ENCODE peak calls at places on chromosomes 4 and X, in six cellular contexts. J, Z, U, A, X and S are unnamed samples.

GRCh38 chrX:44431206-44431605 is 87.7 kb upstream of the EFHC2 start:
- DNase-seq in A (no peak), U (peak), J (peak), Z (no peak), X (peak), S (no peak)

GRCh38 chrX:110418220-110418856 is 59.7 kb downstream of the RTL9 start:
- DNase-seq in Z (no peak), A (no peak), J (peak), U (peak), X (peak), S (peak)

GRCh38 chrX:155534800-155535199 is 76.4 kb upstream of the F8A3 start:
- DNase-seq in J (no peak), Z (no peak), A (no peak), X (peak), U (no peak), S (peak)

GRCh38 chr4:141686146-141686775 is 49.9 kb downstream of the IL15 start:
- DNase-seq in X (peak), U (peak), Z (no peak), A (no peak), J (peak), S (no peak)

GRCh38 chrX:115650916-115651315 is 89.9 kb downstream of the PLS3 start:
- DNase-seq in A (peak), Z (peak), X (peak), U (peak), J (peak), S (peak)

GRCh38 chr4:60400599-60400998 is 799.5 kb upstream of the ADGRL3 start:
- DNase-seq in U (no peak), J (no peak), X (no peak), Z (no peak), A (no peak), S (no peak)

GRCh38 chrX:108167211-108167872 is 75.8 kb downstream of the ATG4A start:
- DNase-seq in A (no peak), J (peak), U (peak), Z (no peak), X (no peak), S (no peak)

GRCh38 chrX:153600921-153601320 is 2.0 kb upstream of the CCNQ start:
- DNase-seq in X (no peak), A (no peak), J (no peak), U (no peak), Z (no peak), S (no peak)

GRCh38 chrX:2696698-2697215 is 5.7 kb downstream of the CD99 start:
- DNase-seq in J (peak), A (no peak), U (peak), X (peak), Z (no peak), S (no peak)

GRCh38 chrX:149630681-149631292 is 805 bp downstream of the TMEM185A start:
- DNase-seq in J (peak), Z (no peak), U (peak), X (peak), A (no peak), S (no peak)

GRCh38 chrX:1392376-1393130 is 640 bp upstream of the SLC25A6 start:
- DNase-seq in J (peak), U (peak), Z (no peak), A (no peak), X (peak), S (peak)

GRCh38 chr4:48780867-48781219 is 764 bp upstream of the FRYL start:
- DNase-seq in J (peak), Z (no peak), X (no peak), U (no peak), A (no peak), S (no peak)

GRCh38 chrX:7448123-7448522 is 300.2 kb upstream of the PUDP start:
- DNase-seq in Z (no peak), J (no peak), A (no peak), U (no peak), X (no peak), S (no peak)

GRCh38 chrX:11597479-11597878 is 68.2 kb downstream of the ARHGAP6 start:
- DNase-seq in X (no peak), A (no peak), J (no peak), Z (no peak), U (no peak), S (no peak)

GRCh38 chr4:121789470-121789869 is 11.7 kb upstream of the EXOSC9 start:
- DNase-seq in U (no peak), Z (no peak), X (no peak), J (peak), A (no peak), S (no peak)

GRCh38 chrX:108245462-108245861 is 153.9 kb downstream of the ATG4A start:
- DNase-seq in J (no peak), X (no peak), U (no peak), A (no peak), Z (no peak), S (peak)

GRCh38 chr4:40180356-40180755 is 16.5 kb upstream of the RHOH start:
- DNase-seq in A (no peak), Z (no peak), U (peak), X (peak), J (peak), S (no peak)

GRCh38 chr4:110988741-110989140 is 365.9 kb upstream of the PITX2 start:
- DNase-seq in A (no peak), U (no peak), Z (no peak), X (no peak), J (no peak), S (no peak)

GRCh38 chr4:7565483-7565882 is 130.8 kb upstream of the PSAPL1 start:
- DNase-seq in J (no peak), A (no peak), Z (no peak), U (no peak), X (no peak), S (no peak)
- H3K23ac ChIP-seq in J (no peak), A (no peak), Z (no peak), U (no peak), X (no peak), S (no peak)

DNA sequence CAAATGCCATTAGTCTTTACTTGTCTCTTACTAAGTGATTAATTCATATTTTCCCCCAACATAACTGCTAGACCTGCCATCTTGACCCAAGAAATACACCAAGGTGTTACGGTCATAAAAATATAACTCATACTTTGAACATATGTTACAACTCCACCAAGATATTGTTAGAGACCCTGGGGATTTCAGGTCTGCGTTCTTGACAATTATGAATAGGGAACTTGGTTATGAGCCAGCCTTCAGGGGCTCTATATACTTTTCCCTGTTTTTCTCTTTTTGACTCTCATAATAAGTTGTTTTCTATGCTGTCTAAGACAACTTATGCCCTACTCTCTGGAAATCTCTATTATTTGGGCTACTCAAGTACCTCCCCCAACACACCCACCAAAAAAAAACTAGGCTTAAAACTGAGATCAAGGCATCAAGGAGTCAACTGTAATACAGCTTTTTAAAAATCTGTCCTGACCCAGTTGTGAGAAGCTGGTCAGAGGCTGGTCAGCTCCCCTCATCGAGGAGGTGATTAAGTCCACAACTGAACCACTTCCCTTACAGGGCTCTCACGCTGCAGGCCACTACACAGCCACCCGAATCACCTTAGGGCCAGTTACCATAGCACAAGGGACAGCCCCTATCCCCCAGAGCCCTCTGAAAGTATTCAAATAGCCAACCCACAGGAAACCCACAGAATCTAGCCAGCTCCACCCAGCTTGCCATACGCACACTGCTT is 10.5 kb upstream of the TLR3 start:
- DNase-seq in X (no peak), J (no peak), Z (no peak), U (no peak), A (no peak), S (no peak)
- H3K4me3 ChIP-seq in X (no peak), J (no peak), Z (no peak), U (no peak), A (no peak), S (no peak)

DNA sequence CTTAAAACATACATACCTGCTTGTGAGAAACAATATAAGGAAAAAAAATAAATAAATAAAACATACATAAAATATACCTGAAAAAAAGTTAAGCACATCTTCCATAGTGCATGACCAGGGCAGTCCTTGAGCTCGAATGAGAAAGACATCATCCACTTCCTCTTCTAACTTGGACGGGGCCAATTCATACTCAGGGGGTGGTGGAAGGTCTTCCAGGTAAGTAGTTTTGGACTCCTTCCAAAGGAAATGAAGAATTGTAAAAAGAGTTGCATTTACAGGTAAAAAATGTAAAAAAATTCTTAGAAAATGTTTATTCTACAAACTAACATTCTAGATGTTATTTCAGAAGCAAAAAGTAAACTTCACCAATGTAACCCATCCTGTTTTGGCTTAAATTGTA is 3.6 kb downstream of the GRSF1 start:
- DNase-seq in Z (no peak), J (no peak), A (no peak), U (no peak), X (no peak), S (no peak)
- H4K8ac ChIP-seq in Z (no peak), J (no peak), A (no peak), U (no peak), X (no peak), S (no peak)

DNA sequence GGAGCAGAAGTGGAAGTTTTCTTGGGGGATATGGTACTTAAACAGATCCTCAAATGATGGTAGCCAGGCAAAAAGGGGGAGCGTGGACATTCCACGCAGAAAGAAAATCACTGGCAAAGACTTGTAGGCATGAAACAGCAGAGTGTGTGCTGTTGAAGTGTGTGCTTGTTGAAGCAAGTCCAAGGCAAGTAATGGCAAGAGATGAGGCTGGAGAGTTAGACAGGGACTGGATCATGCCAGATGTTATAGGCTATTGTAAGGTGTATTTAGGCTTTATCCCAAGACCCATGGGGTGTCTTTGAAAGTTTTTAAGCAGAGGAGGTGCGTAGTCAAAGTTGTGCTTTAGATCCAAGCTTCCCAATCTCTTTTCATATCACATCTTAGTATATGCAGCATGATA is 124.5 kb downstream of the MBNL3 start:
- DNase-seq in Z (no peak), U (no peak), X (no peak), J (no peak), A (no peak), S (no peak)
- H3K23ac ChIP-seq in Z (no peak), U (no peak), X (no peak), J (no peak), A (no peak), S (no peak)

GRCh38 chr4:1172971-1173757 is 781 bp upstream of the SPON2 start:
- DNase-seq in X (peak), U (peak), J (peak), Z (no peak), A (no peak), S (no peak)
- H3K4me3 ChIP-seq in X (peak), U (no peak), J (no peak), Z (no peak), A (peak), S (no peak)

GRCh38 chr4:8746523-8747466 is 124.8 kb downstream of the HMX1 start:
- DNase-seq in A (peak), Z (no peak), J (no peak), U (no peak), X (no peak), S (no peak)
- H4K8ac ChIP-seq in A (peak), Z (no peak), J (no peak), U (no peak), X (no peak), S (no peak)

GRCh38 chrX:132382068-132382467 is 106.8 kb downstream of the MBNL3 start:
- DNase-seq in J (no peak), Z (no peak), X (peak), A (no peak), U (no peak), S (no peak)
- H3K23ac ChIP-seq in J (no peak), Z (no peak), X (no peak), A (no peak), U (no peak), S (no peak)

DNA sequence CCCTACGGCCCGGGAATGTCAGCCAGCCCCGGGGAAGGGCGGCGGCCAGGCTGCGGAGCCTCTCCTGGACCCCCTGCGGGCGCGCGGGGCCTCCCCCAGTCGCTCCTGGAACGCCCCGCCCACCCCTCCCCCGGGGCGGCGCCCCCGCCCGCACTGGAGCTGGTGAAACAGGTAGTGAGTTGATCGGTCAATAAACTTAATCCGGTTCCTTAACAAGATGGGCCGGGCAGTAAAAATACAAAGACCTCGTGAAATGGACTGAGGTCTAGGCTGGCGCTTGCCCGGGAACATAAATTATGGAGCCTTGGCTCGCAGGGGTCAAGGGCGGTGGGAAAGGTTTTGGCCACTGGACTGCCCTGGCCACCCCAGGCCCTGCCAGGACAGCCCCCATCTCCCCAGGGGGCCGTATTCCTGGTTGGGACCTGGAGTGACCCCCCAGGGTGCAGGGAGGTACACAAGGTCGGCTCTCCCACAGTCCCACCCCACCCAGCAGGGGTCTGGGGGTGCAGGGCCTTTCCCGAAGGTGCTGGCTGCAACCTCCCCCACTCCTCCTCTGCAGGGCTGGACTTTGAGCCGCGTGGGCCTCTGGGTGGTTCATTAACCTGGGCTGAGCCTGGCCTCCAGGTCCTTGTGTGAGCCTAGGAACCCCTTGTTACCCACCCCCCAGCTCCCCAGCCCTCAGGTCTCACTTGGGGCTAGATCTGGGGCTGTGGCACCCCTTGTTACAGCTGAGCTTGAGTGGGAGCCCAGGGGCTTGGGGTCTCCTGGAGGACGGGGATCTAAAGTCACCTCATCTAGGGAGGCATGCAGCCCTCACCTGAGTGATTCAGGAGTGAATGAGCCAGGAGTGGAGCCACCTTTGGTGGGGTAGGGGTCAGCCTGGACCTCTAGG is 2.5 kb downstream of the FGFR3 start:
- DNase-seq in J (no peak), A (no peak), U (no peak), Z (no peak), X (no peak), S (peak)
- H3K4me3 ChIP-seq in J (no peak), A (peak), U (no peak), Z (peak), X (peak), S (no peak)